ENCODE peak calls at places on chromosomes 12 and 14, in seven cellular contexts. U, K, M, H, S, J and W are unnamed samples.

GRCh38 chr12:120119395-120119973 is 2.9 kb upstream of the RAB35 start:
- DNase-seq in U (peak), K (no peak), M (peak), H (peak), S (no peak), J (no peak), W (no peak)

GRCh38 chr12:57616383-57617101 is 5.3 kb downstream of the ARHGEF25 start:
- DNase-seq in U (peak), K (no peak), M (no peak), H (peak), S (no peak), J (no peak), W (peak)

GRCh38 chr12:78085562-78086182 is 255.0 kb downstream of the NAV3 start:
- DNase-seq in U (peak), K (no peak), M (peak), H (peak), S (no peak), J (no peak), W (no peak)

GRCh38 chr14:89807905-89808304 is 146.6 kb downstream of the EFCAB11 start:
- DNase-seq in U (no peak), K (no peak), M (no peak), H (no peak), S (no peak), J (no peak), W (no peak)

GRCh38 chr14:84987042-84987441 is 542.9 kb upstream of the FLRT2 start:
- DNase-seq in U (no peak), K (no peak), M (no peak), H (no peak), S (no peak), J (no peak), W (no peak)

GRCh38 chr14:31484754-31485153 is 3.1 kb downstream of the GPR33 start:
- DNase-seq in U (no peak), K (no peak), M (no peak), H (no peak), S (no peak), J (no peak), W (no peak)

GRCh38 chr14:99644723-99645544 is at the start of gene HHIPL1:
- DNase-seq in U (peak), K (peak), M (no peak), H (peak), S (no peak), J (no peak), W (no peak)

GRCh38 chr12:40105265-40105514 is 691 bp downstream of the SLC2A13 start:
- DNase-seq in U (no peak), K (no peak), M (no peak), H (no peak), S (no peak), J (no peak), W (no peak)

GRCh38 chr12:77625441-77625840 is 205.3 kb upstream of the NAV3 start:
- DNase-seq in U (peak), K (no peak), M (peak), H (peak), S (no peak), J (no peak), W (no peak)

GRCh38 chr12:17661250-17661649 is 428.7 kb downstream of the RERGL start:
- DNase-seq in U (no peak), K (no peak), M (no peak), H (peak), S (no peak), J (no peak), W (no peak)

GRCh38 chr14:77039285-77040058 is 11.0 kb upstream of the IRF2BPL start:
- DNase-seq in U (peak), K (no peak), M (peak), H (peak), S (no peak), J (no peak), W (no peak)

GRCh38 chr14:68589447-68590232 is 203.2 kb downstream of the ZFP36L1 start:
- DNase-seq in U (peak), K (peak), M (peak), H (no peak), S (no peak), J (peak), W (no peak)

GRCh38 chr12:40376533-40377267 is 151.9 kb downstream of the LRRK2 start:
- DNase-seq in U (no peak), K (no peak), M (no peak), H (no peak), S (no peak), J (no peak), W (no peak)

GRCh38 chr12:32906407-32907165 is 10.0 kb upstream of the PKP2 start:
- DNase-seq in U (no peak), K (no peak), M (no peak), H (no peak), S (no peak), J (no peak), W (peak)

GRCh38 chr12:124700810-124701594 is 133.6 kb upstream of the NCOR2 start:
- DNase-seq in U (peak), K (peak), M (peak), H (no peak), S (no peak), J (peak), W (no peak)

GRCh38 chr12:75489187-75489586 is 8.6 kb downstream of the GLIPR1 start:
- DNase-seq in U (no peak), K (no peak), M (no peak), H (no peak), S (no peak), J (no peak), W (no peak)

GRCh38 chr12:51744235-51744634 is 104.3 kb downstream of the FIGNL2 start:
- DNase-seq in U (peak), K (no peak), M (peak), H (peak), S (no peak), J (no peak), W (no peak)

GRCh38 chr12:111451649-111452129 is 46.0 kb downstream of the SH2B3 start:
- DNase-seq in U (peak), K (no peak), M (peak), H (peak), S (peak), J (no peak), W (peak)

GRCh38 chr14:54762296-54762695 is 140.3 kb downstream of the GCH1 start:
- DNase-seq in U (peak), K (no peak), M (peak), H (no peak), S (no peak), J (no peak), W (no peak)

GRCh38 chr14:94180655-94181271 is 6.6 kb downstream of the PPP4R4 start:
- DNase-seq in U (peak), K (no peak), M (peak), H (peak), S (peak), J (peak), W (peak)

GRCh38 chr14:103519043-103519836 is 3.4 kb downstream of the CKB start:
- DNase-seq in U (peak), K (peak), M (no peak), H (no peak), S (no peak), J (peak), W (no peak)

GRCh38 chr14:76126066-76126465 is 25.7 kb upstream of the GPATCH2L start:
- DNase-seq in U (no peak), K (no peak), M (no peak), H (no peak), S (no peak), J (no peak), W (no peak)

GRCh38 chr12:69994593-69995222 is 169.7 kb downstream of the MYRFL start:
- DNase-seq in U (no peak), K (no peak), M (no peak), H (no peak), S (no peak), J (no peak), W (no peak)

GRCh38 chr12:41932470-41932991 is 212.1 kb downstream of the GXYLT1 start:
- DNase-seq in U (peak), K (peak), M (peak), H (no peak), S (peak), J (peak), W (peak)

GRCh38 chr12:25840678-25841077 is 117.8 kb upstream of the RASSF8 start:
- DNase-seq in U (peak), K (no peak), M (peak), H (no peak), S (no peak), J (no peak), W (no peak)

GRCh38 chr12:77995436-77996167 is 164.9 kb downstream of the NAV3 start:
- DNase-seq in U (peak), K (no peak), M (peak), H (peak), S (no peak), J (no peak), W (peak)

GRCh38 chr14:103127861-103128598 is 4.8 kb downstream of the TNFAIP2 start:
- DNase-seq in U (no peak), K (no peak), M (no peak), H (no peak), S (no peak), J (peak), W (no peak)

GRCh38 chr12:25495336-25496097 is 57.6 kb downstream of the LMNTD1 start:
- DNase-seq in U (peak), K (no peak), M (peak), H (peak), S (no peak), J (peak), W (no peak)

GRCh38 chr14:98694541-98694940 is 577.5 kb downstream of the BCL11B start:
- DNase-seq in U (no peak), K (no peak), M (no peak), H (no peak), S (no peak), J (no peak), W (no peak)